ENCODE peak calls at places on chromosomes 3 and 15, in five cellular contexts. One of them, this sample, is unnamed.

GRCh38 chr15:50519740-50520425 is 26.6 kb downstream of the USP50 start:
- DNase-seq in NT2/D1: no peak
- DNase-seq in HepG2: no peak
- DNase-seq in H1: no peak
- DNase-seq in GM12878: no peak
- DNase-seq in this sample: no peak

GRCh38 chr15:63264685-63265302 is 12.6 kb upstream of the APH1B start:
- DNase-seq in GM12878: no peak
- DNase-seq in H1: no peak
- DNase-seq in HepG2: peak; percentile 64
- DNase-seq in NT2/D1: no peak
- DNase-seq in this sample: no peak

GRCh38 chr3:24119321-24119751 is 174.2 kb downstream of the NR1D2 start:
- DNase-seq in HepG2: no peak
- DNase-seq in H1: no peak
- DNase-seq in GM12878: no peak
- DNase-seq in NT2/D1: no peak
- DNase-seq in this sample: no peak

GRCh38 chr15:65909831-65910230 is 40.5 kb downstream of the RAB11A start:
- DNase-seq in H1: no peak
- DNase-seq in HepG2: no peak
- DNase-seq in NT2/D1: no peak
- DNase-seq in GM12878: no peak
- DNase-seq in this sample: no peak

GRCh38 chr3:193938613-193939012 is 197.3 kb upstream of the HES1 start:
- DNase-seq in NT2/D1: no peak
- DNase-seq in H1: no peak
- DNase-seq in HepG2: no peak
- DNase-seq in GM12878: no peak
- DNase-seq in this sample: no peak

GRCh38 chr3:171565671-171566070 is 105.5 kb upstream of the TNIK start:
- DNase-seq in H1: no peak
- DNase-seq in HepG2: peak; percentile 24
- DNase-seq in GM12878: no peak
- DNase-seq in NT2/D1: no peak
- DNase-seq in this sample: no peak

GRCh38 chr3:8278448-8278847 is 223.2 kb upstream of the LMCD1 start:
- DNase-seq in NT2/D1: no peak
- DNase-seq in HepG2: no peak
- DNase-seq in GM12878: no peak
- DNase-seq in H1: no peak
- DNase-seq in this sample: peak; percentile 11

GRCh38 chr15:96354731-96355560 is 24.4 kb downstream of the NR2F2 start:
- DNase-seq in NT2/D1: no peak
- DNase-seq in GM12878: no peak
- DNase-seq in H1: no peak
- DNase-seq in HepG2: peak; percentile 56
- DNase-seq in this sample: no peak

GRCh38 chr3:68088216-68088615 is 433.8 kb upstream of the SUCLG2 start:
- DNase-seq in HepG2: no peak
- DNase-seq in GM12878: no peak
- DNase-seq in NT2/D1: no peak
- DNase-seq in H1: no peak
- DNase-seq in this sample: no peak

GRCh38 chr3:52205727-52206372 is 7.9 kb downstream of the ALAS1 start:
- DNase-seq in HepG2: no peak
- DNase-seq in H1: no peak
- DNase-seq in NT2/D1: no peak
- DNase-seq in GM12878: no peak
- DNase-seq in this sample: no peak

GRCh38 chr15:33567652-33568051 is 256.9 kb downstream of the RYR3 start:
- DNase-seq in GM12878: no peak
- DNase-seq in H1: no peak
- DNase-seq in HepG2: no peak
- DNase-seq in NT2/D1: no peak
- DNase-seq in this sample: no peak

GRCh38 chr15:38038659-38039442 is 104.4 kb downstream of the TMCO5A start:
- DNase-seq in H1: no peak
- DNase-seq in GM12878: no peak
- DNase-seq in HepG2: no peak
- DNase-seq in NT2/D1: no peak
- DNase-seq in this sample: no peak

GRCh38 chr3:22039156-22039555 is 288.1 kb upstream of the ZNF385D start:
- DNase-seq in HepG2: no peak
- DNase-seq in H1: no peak
- DNase-seq in GM12878: no peak
- DNase-seq in NT2/D1: no peak
- DNase-seq in this sample: no peak

GRCh38 chr15:74461847-74462511 is 1.0 kb upstream of the UBL7 start:
- DNase-seq in H1: no peak
- DNase-seq in GM12878: no peak
- DNase-seq in NT2/D1: no peak
- DNase-seq in HepG2: no peak
- DNase-seq in this sample: peak; percentile 19

GRCh38 chr15:29994284-29994683 is 88.5 kb upstream of the GOLGA8J start:
- DNase-seq in NT2/D1: no peak
- DNase-seq in H1: no peak
- DNase-seq in GM12878: no peak
- DNase-seq in HepG2: no peak
- DNase-seq in this sample: no peak

GRCh38 chr3:101384426-101384825 is 64.1 kb upstream of the IMPG2 start:
- DNase-seq in NT2/D1: no peak
- DNase-seq in HepG2: no peak
- DNase-seq in H1: no peak
- DNase-seq in GM12878: no peak
- DNase-seq in this sample: no peak

GRCh38 chr3:176469694-176470205 is 727.5 kb downstream of the TBL1XR1 start:
- DNase-seq in GM12878: no peak
- DNase-seq in H1: no peak
- DNase-seq in HepG2: peak; percentile 0
- DNase-seq in NT2/D1: peak; percentile 1
- DNase-seq in this sample: no peak

GRCh38 chr3:35946857-35947514 is 307.7 kb downstream of the ARPP21 start:
- DNase-seq in HepG2: no peak
- DNase-seq in H1: no peak
- DNase-seq in GM12878: no peak
- DNase-seq in NT2/D1: no peak
- DNase-seq in this sample: no peak

GRCh38 chr3:43213631-43214030 is 72.7 kb upstream of the SNRK start:
- DNase-seq in GM12878: peak; percentile 21
- DNase-seq in HepG2: no peak
- DNase-seq in NT2/D1: no peak
- DNase-seq in H1: no peak
- DNase-seq in this sample: no peak

GRCh38 chr3:43207628-43208085 is 78.7 kb upstream of the SNRK start:
- DNase-seq in NT2/D1: no peak
- DNase-seq in H1: no peak
- DNase-seq in GM12878: peak; percentile 40
- DNase-seq in HepG2: no peak
- DNase-seq in this sample: no peak

GRCh38 chr3:43212914-43213611 is 73.3 kb upstream of the SNRK start:
- DNase-seq in HepG2: no peak
- DNase-seq in NT2/D1: no peak
- DNase-seq in H1: no peak
- DNase-seq in GM12878: peak; percentile 35
- DNase-seq in this sample: no peak

GRCh38 chr3:43211681-43212080 is 74.7 kb upstream of the SNRK start:
- DNase-seq in GM12878: no peak
- DNase-seq in H1: no peak
- DNase-seq in HepG2: no peak
- DNase-seq in NT2/D1: no peak
- DNase-seq in this sample: no peak

DNA sequence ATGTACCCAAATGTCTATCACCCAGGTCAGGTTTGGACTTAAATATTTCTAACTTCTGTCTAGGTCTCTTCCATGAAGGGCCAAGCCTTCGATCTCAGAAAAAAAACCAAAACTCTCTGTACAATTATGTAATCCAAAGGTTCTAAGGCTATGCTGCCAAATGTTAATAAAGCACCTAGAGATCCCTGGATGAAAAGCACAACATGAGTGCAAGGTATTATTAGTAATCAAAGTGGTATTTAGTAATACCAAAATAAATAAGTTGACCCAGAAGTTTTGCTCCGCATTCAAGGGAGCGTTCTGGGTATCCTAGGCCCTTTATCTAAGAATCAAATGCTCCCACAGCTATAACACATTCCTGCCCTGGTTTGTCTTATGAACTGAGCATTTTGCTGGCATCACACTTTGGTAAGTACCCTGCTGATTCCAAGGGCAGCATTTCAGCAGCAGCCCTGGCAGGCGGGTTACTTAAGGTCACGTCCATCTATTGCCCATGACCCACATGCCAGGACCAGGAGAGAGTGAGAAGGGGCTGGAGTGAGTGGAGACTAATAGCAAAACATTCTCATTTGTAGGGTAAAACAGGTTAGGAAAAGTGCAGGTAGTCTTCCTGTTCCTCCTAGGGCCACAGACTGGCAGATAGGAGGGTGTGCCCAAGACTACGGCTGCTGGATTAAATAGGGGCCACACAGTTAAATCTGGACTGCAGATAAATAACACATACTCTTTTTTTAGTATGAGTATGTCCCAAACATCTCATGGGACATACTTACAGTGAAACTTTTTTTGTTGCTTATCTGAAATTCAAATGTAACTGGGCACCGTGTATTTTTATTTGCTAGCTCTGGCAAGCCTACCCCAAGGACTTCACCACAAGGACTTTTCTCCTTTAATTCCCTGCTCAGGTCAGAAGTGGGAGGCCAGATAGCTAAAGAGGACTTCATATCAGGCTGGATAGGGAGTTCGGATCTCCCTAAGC is 76.0 kb upstream of the SNRK start:
- DNase-seq in HepG2: no peak
- DNase-seq in GM12878: no peak
- DNase-seq in NT2/D1: no peak
- DNase-seq in H1: no peak
- DNase-seq in this sample: no peak
- TF ChIP-seq SUZ12 in HepG2: no peak
- TF ChIP-seq SUZ12 in GM12878: no peak
- TF ChIP-seq SUZ12 in NT2/D1: no peak
- TF ChIP-seq SUZ12 in H1: no peak
- TF ChIP-seq SUZ12 in this sample: no peak

GRCh38 chr3:132642539-132642847 is 17.1 kb downstream of the ACAD11 start:
- DNase-seq in NT2/D1: no peak
- DNase-seq in H1: no peak
- DNase-seq in HepG2: no peak
- DNase-seq in GM12878: no peak
- DNase-seq in this sample: no peak

GRCh38 chr3:132638721-132639120 is 20.9 kb downstream of the ACAD11 start:
- DNase-seq in HepG2: no peak
- DNase-seq in H1: no peak
- DNase-seq in GM12878: no peak
- DNase-seq in NT2/D1: no peak
- DNase-seq in this sample: no peak

GRCh38 chr3:132641837-132642538 is 17.6 kb downstream of the ACAD11 start:
- DNase-seq in H1: no peak
- DNase-seq in HepG2: peak; percentile 45
- DNase-seq in NT2/D1: no peak
- DNase-seq in GM12878: no peak
- DNase-seq in this sample: peak; percentile 49

GRCh38 chr3:132635052-132635451 is 24.6 kb downstream of the ACAD11 start:
- DNase-seq in HepG2: no peak
- DNase-seq in NT2/D1: no peak
- DNase-seq in GM12878: no peak
- DNase-seq in H1: no peak
- DNase-seq in this sample: no peak

DNA sequence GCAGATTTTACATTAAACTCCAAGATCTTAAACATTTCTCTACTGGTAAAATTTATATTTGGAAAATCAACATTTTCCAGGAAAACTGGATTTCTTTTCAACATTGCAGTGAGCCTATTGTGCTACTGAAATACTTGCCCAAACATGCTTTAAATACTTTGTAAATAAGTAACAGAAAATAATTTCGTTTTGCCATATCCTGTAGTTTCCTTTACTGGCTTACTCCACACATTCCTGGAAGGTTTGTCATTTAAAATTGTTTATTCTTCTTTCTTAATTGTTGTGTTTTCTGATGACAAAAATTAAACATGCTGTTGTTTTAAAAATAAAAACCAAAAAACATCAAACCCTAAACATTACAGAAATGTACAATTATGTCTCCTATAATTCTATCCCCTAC is 22.0 kb downstream of the ACAD11 start:
- DNase-seq in HepG2: no peak
- DNase-seq in GM12878: no peak
- DNase-seq in H1: no peak
- DNase-seq in NT2/D1: no peak
- DNase-seq in this sample: no peak
- TF ChIP-seq SUZ12 in HepG2: no peak
- TF ChIP-seq SUZ12 in GM12878: no peak
- TF ChIP-seq SUZ12 in H1: no peak
- TF ChIP-seq SUZ12 in NT2/D1: no peak
- TF ChIP-seq SUZ12 in this sample: no peak

GRCh38 chr3:157394361-157394760 is 42.3 kb upstream of the PTX3 start:
- DNase-seq in GM12878: no peak
- DNase-seq in HepG2: no peak
- DNase-seq in H1: no peak
- DNase-seq in NT2/D1: no peak
- DNase-seq in this sample: no peak
- TF ChIP-seq SUZ12 in GM12878: no peak
- TF ChIP-seq SUZ12 in HepG2: no peak
- TF ChIP-seq SUZ12 in H1: no peak
- TF ChIP-seq SUZ12 in NT2/D1: no peak
- TF ChIP-seq SUZ12 in this sample: no peak

GRCh38 chr3:46905191-46905560 is 27.7 kb downstream of the PTH1R start:
- DNase-seq in NT2/D1: no peak
- DNase-seq in H1: no peak
- DNase-seq in HepG2: no peak
- DNase-seq in GM12878: no peak
- DNase-seq in this sample: no peak

GRCh38 chr3:46907271-46907670 is 29.8 kb downstream of the PTH1R start:
- DNase-seq in GM12878: no peak
- DNase-seq in NT2/D1: no peak
- DNase-seq in HepG2: no peak
- DNase-seq in H1: no peak
- DNase-seq in this sample: no peak

GRCh38 chr3:46905661-46906451 is 28.3 kb downstream of the PTH1R start:
- DNase-seq in NT2/D1: no peak
- DNase-seq in HepG2: no peak
- DNase-seq in GM12878: no peak
- DNase-seq in H1: no peak
- DNase-seq in this sample: no peak

GRCh38 chr3:46907960-46908293 is 30.4 kb downstream of the PTH1R start:
- DNase-seq in NT2/D1: no peak
- DNase-seq in H1: no peak
- DNase-seq in GM12878: no peak
- DNase-seq in HepG2: no peak
- DNase-seq in this sample: no peak

DNA sequence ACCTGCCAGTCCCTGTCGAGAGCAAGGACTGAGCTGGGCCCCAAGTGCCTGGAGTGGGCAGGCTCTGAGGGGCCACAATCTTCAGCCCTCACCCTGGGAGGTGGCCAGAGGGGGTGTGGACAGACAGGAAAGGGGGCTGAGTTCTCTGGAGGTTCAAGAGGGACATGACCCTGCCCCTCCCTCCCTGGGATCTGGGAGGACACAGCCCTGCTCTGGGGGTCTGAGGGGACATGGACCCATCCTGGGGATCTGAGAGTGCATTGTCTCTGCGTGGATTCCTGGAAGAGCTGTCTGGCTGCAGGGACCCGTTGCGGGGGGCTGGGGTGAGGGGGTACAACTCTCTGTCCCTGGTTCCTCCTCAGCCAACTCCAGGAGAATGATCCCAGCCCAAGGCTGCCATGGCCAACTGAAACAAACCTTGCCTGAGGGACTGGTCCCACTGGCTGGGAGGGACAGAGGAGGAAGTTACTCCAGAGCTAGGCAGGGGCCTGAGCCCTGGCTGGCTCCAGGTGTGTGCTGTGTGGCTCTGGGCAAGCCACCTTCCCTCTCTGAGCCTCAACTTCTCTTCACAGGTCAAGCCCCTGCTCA is 29.0 kb downstream of the PTH1R start:
- DNase-seq in GM12878: no peak
- DNase-seq in H1: no peak
- DNase-seq in NT2/D1: no peak
- DNase-seq in HepG2: no peak
- DNase-seq in this sample: no peak
- TF ChIP-seq SUZ12 in GM12878: no peak
- TF ChIP-seq SUZ12 in H1: no peak
- TF ChIP-seq SUZ12 in NT2/D1: no peak
- TF ChIP-seq SUZ12 in HepG2: no peak
- TF ChIP-seq SUZ12 in this sample: no peak